ENCODE peak calls at places on chromosome X, in seven cellular contexts. H, L, T, F, V, Y and S are unnamed samples.

GRCh38 chrX:15501506-15501905 is 899 bp downstream of the BMX start:
- DNase-seq in H (no peak), L (no peak), T (no peak), F (no peak), V (no peak), Y (no peak), S (no peak)

GRCh38 chrX:9286234-9286633 is 178.6 kb upstream of the TBL1X start:
- DNase-seq in H (no peak), L (no peak), T (no peak), F (no peak), V (no peak), Y (no peak), S (no peak)

GRCh38 chrX:19332983-19333382 is 10.7 kb upstream of the PDHA1 start:
- DNase-seq in H (no peak), L (no peak), T (no peak), F (no peak), V (no peak), Y (no peak), S (no peak)

GRCh38 chrX:11648705-11649519 is 16.8 kb downstream of the ARHGAP6 start:
- DNase-seq in H (peak; percentile 26), L (no peak), T (no peak), F (no peak), V (no peak), Y (no peak), S (no peak)

GRCh38 chrX:12771445-12772069 is 19.7 kb upstream of the PRPS2 start:
- DNase-seq in H (peak; percentile 78), L (peak; percentile 78), T (peak; percentile 61), F (peak; percentile 44), V (peak; percentile 63), Y (peak; percentile 10), S (peak; percentile 51)

GRCh38 chrX:106672527-106672926 is 54.0 kb upstream of the RNF128 start:
- DNase-seq in H (no peak), L (no peak), T (no peak), F (no peak), V (no peak), Y (no peak), S (no peak)

GRCh38 chrX:53071604-53072417 is 10.4 kb upstream of the TSPYL2 start:
- DNase-seq in H (peak; percentile 89), L (peak; percentile 82), T (peak; percentile 76), F (peak; percentile 50), V (peak; percentile 81), Y (peak; percentile 60), S (peak; percentile 63)

GRCh38 chrX:137747231-137747630 is 181.3 kb downstream of the ZIC3 start:
- DNase-seq in H (no peak), L (no peak), T (no peak), F (no peak), V (no peak), Y (no peak), S (no peak)

GRCh38 chrX:87299563-87300160 is 217.9 kb upstream of the KLHL4 start:
- DNase-seq in H (peak; percentile 49), L (no peak), T (no peak), F (no peak), V (no peak), Y (no peak), S (peak; percentile 9)

GRCh38 chrX:11908371-11908770 is 150.3 kb downstream of the MSL3 start:
- DNase-seq in H (peak; percentile 63), L (no peak), T (no peak), F (no peak), V (no peak), Y (no peak), S (peak; percentile 25)

GRCh38 chrX:72366178-72366577 is 60.5 kb upstream of the CITED1 start:
- DNase-seq in H (no peak), L (no peak), T (no peak), F (no peak), V (no peak), Y (no peak), S (no peak)

GRCh38 chrX:110675866-110676265 is 119.8 kb downstream of the CHRDL1 start:
- DNase-seq in H (no peak), L (no peak), T (no peak), F (no peak), V (no peak), Y (no peak), S (no peak)

GRCh38 chrX:11438767-11439166 is 145.6 kb downstream of the AMELX start:
- DNase-seq in H (no peak), L (no peak), T (no peak), F (no peak), V (no peak), Y (no peak), S (peak; percentile 72)

GRCh38 chrX:53682885-53683555 is 3.5 kb downstream of the HUWE1 start:
- DNase-seq in H (peak; percentile 43), L (peak; percentile 48), T (no peak), F (no peak), V (no peak), Y (no peak), S (peak; percentile 66)

DNA sequence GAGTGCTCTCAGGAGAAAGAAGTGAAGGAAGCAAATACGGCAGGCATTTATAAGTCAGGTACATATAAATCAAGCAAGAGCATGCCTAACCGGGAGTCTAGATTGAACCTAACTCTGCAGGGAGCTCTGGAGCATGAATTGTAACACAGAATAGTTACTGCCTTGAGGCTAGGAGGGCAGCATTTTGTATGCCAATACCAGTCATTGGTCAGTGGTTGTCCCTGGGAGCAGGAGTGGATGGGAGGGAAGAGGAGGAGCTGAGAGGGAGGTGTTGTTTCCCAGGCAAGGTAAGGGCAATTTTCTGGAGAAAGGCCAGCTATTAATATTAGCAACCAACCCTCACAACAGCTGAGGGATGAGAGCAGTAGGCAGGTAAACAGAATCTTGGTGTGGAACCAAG is 224.7 kb upstream of the DCAF8L1 start:
- DNase-seq in H (no peak), L (no peak), T (no peak), F (no peak), V (no peak), Y (peak; percentile 2), S (no peak)
- TF ChIP-seq CTCF in H (no peak), L (no peak), T (no peak), F (no peak), V (no peak), Y (no peak), S (no peak)

DNA sequence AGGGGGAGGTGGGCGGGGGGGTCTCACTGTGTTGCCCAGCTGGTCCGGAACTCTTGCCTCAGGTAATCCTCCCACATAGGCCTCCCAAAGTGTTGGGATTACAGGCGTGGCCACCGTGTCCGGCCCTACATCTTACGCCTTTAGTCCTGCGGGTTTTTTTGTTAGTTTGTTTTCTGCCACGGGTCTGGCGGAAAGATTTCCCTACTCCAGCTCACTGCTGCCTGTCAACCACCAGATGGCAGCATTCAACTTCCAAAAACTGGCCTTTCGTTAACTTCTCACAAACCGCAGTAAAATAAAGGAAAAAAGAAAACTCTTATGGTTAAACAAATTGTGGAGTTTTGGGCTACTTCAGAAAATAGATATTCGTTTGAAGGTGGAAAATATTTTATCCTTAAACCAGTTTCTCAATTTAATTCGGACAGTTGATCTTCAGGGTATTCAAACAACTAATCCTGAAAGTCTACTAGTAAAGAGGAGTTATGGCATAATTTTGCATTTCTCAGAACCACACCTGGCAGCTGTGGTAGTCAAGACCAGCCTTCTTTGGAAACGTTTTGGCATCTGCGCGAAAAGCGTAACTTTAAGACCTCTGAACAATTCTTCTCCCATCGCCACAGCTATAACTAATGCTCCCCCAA is 41.1 kb downstream of the LUZP4 start:
- DNase-seq in H (peak; percentile 69), L (no peak), T (no peak), F (peak; percentile 44), V (no peak), Y (peak; percentile 2), S (peak; percentile 77)
- TF ChIP-seq CTCF in H (peak; percentile 75), L (peak; percentile 38), T (peak; percentile 59), F (peak; percentile 62), V (peak; percentile 86), Y (peak; percentile 87), S (peak; percentile 76)

GRCh38 chrX:29090811-29091210 is 503.6 kb downstream of the IL1RAPL1 start:
- DNase-seq in H (peak; percentile 21), L (no peak), T (no peak), F (no peak), V (no peak), Y (no peak), S (peak; percentile 13)
- TF ChIP-seq CTCF in H (peak; percentile 65), L (no peak), T (no peak), F (no peak), V (no peak), Y (no peak), S (peak; percentile 16)

DNA sequence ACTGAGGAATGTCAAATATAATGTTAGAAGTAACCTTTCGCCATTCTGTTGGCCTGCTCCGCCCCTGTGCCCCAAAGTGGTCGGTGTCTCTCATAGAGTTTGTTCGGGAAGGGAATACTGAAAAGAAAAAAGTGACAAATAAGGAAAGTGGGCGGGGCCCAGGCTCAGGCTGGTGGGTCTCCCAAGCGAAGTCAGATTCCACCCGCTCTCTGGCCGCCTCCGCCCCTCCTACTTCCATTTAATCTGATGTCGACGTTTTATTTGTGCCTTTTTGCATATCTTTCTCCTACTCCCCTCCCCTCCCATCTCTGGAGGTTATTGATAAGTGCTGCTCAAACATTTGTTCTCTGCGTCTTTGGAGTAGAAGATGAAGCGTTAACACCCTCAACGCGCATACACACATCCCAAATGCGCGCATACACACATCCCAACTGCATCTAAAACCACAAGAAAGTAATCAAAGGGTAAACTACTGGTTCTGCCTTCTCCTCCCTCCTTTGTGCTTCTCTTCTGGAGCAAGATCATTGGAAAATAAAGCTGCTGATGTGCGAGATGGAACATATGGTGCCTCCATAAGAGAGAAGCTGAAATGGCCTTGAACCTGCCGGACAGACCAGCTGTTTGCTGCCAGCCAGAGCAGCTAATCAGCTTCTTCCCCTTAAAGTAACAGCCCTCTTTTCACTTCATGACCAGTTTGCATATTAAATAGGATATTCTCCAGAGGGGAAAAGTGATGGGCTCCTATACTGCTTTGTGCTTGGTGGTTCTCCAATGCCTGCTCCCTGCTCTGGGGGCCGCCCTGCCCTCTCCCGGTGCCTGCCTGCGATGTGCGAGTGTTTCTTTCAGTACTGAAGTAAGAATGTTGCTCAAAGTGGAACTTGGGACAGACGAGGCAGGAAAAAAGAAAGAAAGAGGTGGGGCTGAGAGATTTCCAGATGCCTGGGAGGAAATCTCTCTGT is 3.1 kb downstream of the MAMLD1 start:
- DNase-seq in H (peak; percentile 17), L (no peak), T (no peak), F (no peak), V (no peak), Y (peak; percentile 37), S (peak; percentile 59)
- TF ChIP-seq CTCF in H (no peak), L (no peak), T (no peak), F (no peak), V (no peak), Y (no peak), S (no peak)

GRCh38 chrX:154596290-154596929 is 11.5 kb downstream of the CTAG1A start:
- DNase-seq in H (peak; percentile 94), L (no peak), T (no peak), F (no peak), V (no peak), Y (peak; percentile 30), S (peak; percentile 81)
- TF ChIP-seq CTCF in H (peak; percentile 30), L (no peak), T (no peak), F (no peak), V (no peak), Y (no peak), S (no peak)